ENCODE peak calls at places on chromosomes 2 and 18, in eight cellular contexts. E is kidney tubule cell; J is HCT116; K is transverse colon; M is activated naive CD8-positive, alpha-beta T cell treated with anti-CD3 and anti-CD28 coated beads, Interleukin-2, amount 50 U/mL, for 24 hours; L is fibroblast of the aortic adventitia; D is iPS-NIHi11; N is HTR-8/SVneo. U is an unnamed sample.

GRCh38 chr2:173355132-173355865 is 627 bp downstream of the CDCA7 start:
- DNase-seq in N (peak), E (peak), D (peak), K (peak), M (peak), L (peak), J (peak), U (peak)

GRCh38 chr18:63590966-63591695 is 4.0 kb downstream of the SERPINB13 start:
- DNase-seq in L (no peak), J (no peak), N (no peak), M (no peak), E (no peak), K (no peak), D (no peak), U (no peak)

GRCh38 chr2:23287250-23287704 is 97.7 kb upstream of the KLHL29 start:
- DNase-seq in L (peak), N (no peak), M (no peak), J (no peak), D (no peak), K (no peak), E (peak), U (peak)

GRCh38 chr2:240810199-240810598 is 9.8 kb downstream of the KIF1A start:
- DNase-seq in N (no peak), D (peak), J (no peak), E (no peak), M (no peak), K (no peak), L (peak), U (no peak)

GRCh38 chr2:134836986-134837385 is 1.4 kb upstream of the ACMSD start:
- DNase-seq in L (peak), K (no peak), M (no peak), E (peak), J (no peak), N (no peak), D (no peak), U (no peak)

GRCh38 chr2:45370367-45370766 is 240.7 kb downstream of the SRBD1 start:
- DNase-seq in N (no peak), J (no peak), M (no peak), L (peak), K (no peak), E (no peak), D (no peak), U (no peak)

GRCh38 chr2:38265461-38265860 is 111.6 kb downstream of the ATL2 start:
- DNase-seq in K (no peak), L (no peak), E (no peak), D (no peak), J (no peak), M (no peak), N (no peak), U (no peak)

GRCh38 chr2:148507970-148508369 is 136.6 kb upstream of the EPC2 start:
- DNase-seq in M (no peak), E (no peak), L (no peak), N (no peak), D (peak), J (no peak), K (no peak), U (peak)

GRCh38 chr18:48782381-48782841 is 168.4 kb downstream of the SMAD7 start:
- DNase-seq in L (peak), D (no peak), M (no peak), N (no peak), J (no peak), K (no peak), E (no peak), U (no peak)

GRCh38 chr18:25950321-25950720 is 140.1 kb downstream of the SS18 start:
- DNase-seq in E (no peak), K (no peak), L (no peak), M (no peak), J (no peak), N (no peak), D (no peak), U (no peak)

GRCh38 chr2:65031341-65032015 is 24.7 kb upstream of the CEP68 start:
- DNase-seq in J (no peak), E (no peak), D (peak), N (no peak), L (peak), K (peak), M (no peak), U (peak)

GRCh38 chr18:66523219-66523991 is 80.5 kb downstream of the CDH19 start:
- DNase-seq in J (no peak), L (no peak), E (no peak), K (no peak), N (no peak), M (no peak), D (no peak), U (no peak)

GRCh38 chr2:238501311-238501710 is 74.6 kb downstream of the ASB1 start:
- DNase-seq in N (no peak), J (no peak), E (no peak), M (no peak), D (no peak), L (no peak), K (no peak), U (no peak)

GRCh38 chr2:113158884-113159553 is 14.8 kb upstream of the PSD4 start:
- DNase-seq in E (no peak), N (no peak), K (no peak), L (no peak), M (no peak), D (no peak), J (no peak), U (no peak)

GRCh38 chr2:98560256-98560771 is 48.0 kb downstream of the COA5 start:
- DNase-seq in J (no peak), L (peak), M (no peak), K (no peak), D (no peak), E (peak), N (no peak), U (no peak)

GRCh38 chr2:102367331-102367971 is 11.9 kb downstream of the IL18R1 start:
- DNase-seq in L (no peak), K (no peak), M (no peak), D (no peak), N (no peak), J (no peak), E (no peak), U (no peak)

GRCh38 chr2:102253140-102253752 is 58.1 kb upstream of the IL1RL1 start:
- DNase-seq in L (no peak), D (no peak), J (no peak), M (no peak), K (no peak), E (no peak), N (no peak), U (no peak)

GRCh38 chr2:124283090-124283489 is 258.0 kb downstream of the CNTNAP5 start:
- DNase-seq in K (no peak), M (no peak), N (no peak), D (no peak), J (no peak), E (peak), L (peak), U (no peak)

GRCh38 chr2:201973316-201973715 is 60.3 kb upstream of the FZD7 start:
- DNase-seq in N (no peak), E (no peak), M (no peak), D (no peak), L (no peak), J (no peak), K (no peak), U (no peak)

GRCh38 chr18:73594749-73595148 is 552.9 kb downstream of the FBXO15 start:
- DNase-seq in M (no peak), D (no peak), J (no peak), E (peak), N (no peak), K (no peak), L (no peak), U (no peak)

GRCh38 chr2:240021488-240022104 is 3.5 kb downstream of the NDUFA10 start:
- DNase-seq in E (peak), J (peak), L (peak), K (peak), N (peak), D (peak), M (peak), U (peak)

GRCh38 chr2:6531304-6531703 is 334.4 kb downstream of the CMPK2 start:
- DNase-seq in D (no peak), E (no peak), M (no peak), L (no peak), N (no peak), K (no peak), J (no peak), U (no peak)

GRCh38 chr2:36059684-36060083 is 295.9 kb upstream of the CRIM1 start:
- DNase-seq in J (no peak), M (no peak), E (no peak), L (no peak), N (no peak), K (no peak), D (no peak), U (no peak)

GRCh38 chr2:1950474-1950873 is 206.2 kb upstream of the PXDN start:
- DNase-seq in J (no peak), E (no peak), N (no peak), K (no peak), M (no peak), D (no peak), L (no peak), U (no peak)

GRCh38 chr2:160010361-160011145 is 51.9 kb downstream of the PLA2R1 start:
- DNase-seq in J (no peak), K (no peak), E (peak), L (no peak), D (no peak), M (no peak), N (no peak), U (no peak)

GRCh38 chr2:18910843-18911242 is 321.5 kb upstream of the NT5C1B start:
- DNase-seq in L (peak), D (no peak), J (peak), M (no peak), K (no peak), E (peak), N (peak), U (peak)

GRCh38 chr2:118859157-118859770 is 11.8 kb upstream of the EN1 start:
- DNase-seq in J (no peak), K (no peak), D (no peak), L (no peak), N (no peak), E (no peak), M (no peak), U (peak)

GRCh38 chr2:26058390-26058789 is 24.5 kb downstream of the RAB10 start:
- DNase-seq in M (no peak), N (no peak), L (no peak), E (no peak), K (no peak), D (no peak), J (no peak), U (no peak)

GRCh38 chr2:174336403-174337336 is 1.9 kb downstream of the SP9 start:
- DNase-seq in N (peak), K (peak), D (peak), E (peak), L (no peak), J (peak), M (peak), U (peak)

GRCh38 chr18:77108001-77108692 is 24.4 kb downstream of the MBP start:
- DNase-seq in L (peak), K (peak), N (peak), J (no peak), D (no peak), M (peak), E (peak), U (no peak)

U was measured in GM23338.